ENCODE peak calls at places on chromosomes 13 and 19, in five cellular contexts. J is HS-5; M is cardiac fibroblast; C is endothelial cell; B is stimulated activated CD8-positive, alpha-beta memory T cell treated with anti-CD3 and anti-CD28 coated beads, Interleukin-4, amount 100 ng/mL, for 1 hour. W is an unnamed sample.

GRCh38 chr13:101875717-101876393 is 423.4 kb downstream of the ITGBL1 start:
- DNase-seq in J (peak), M (peak), C (no peak), B (no peak), W (no peak)

GRCh38 chr19:43700368-43701015 is 15.4 kb upstream of the IRGC start:
- DNase-seq in J (peak), M (peak), C (no peak), B (no peak), W (no peak)

GRCh38 chr13:76937416-76937815 is 10.9 kb upstream of the ACOD1 start:
- DNase-seq in J (peak), M (peak), C (no peak), B (no peak), W (no peak)

GRCh38 chr13:108919036-108919907 is 289.9 kb downstream of the MYO16 start:
- DNase-seq in J (no peak), M (no peak), C (no peak), B (no peak), W (no peak)

GRCh38 chr19:41871573-41872383 is 5.3 kb upstream of the CD79A start:
- DNase-seq in J (no peak), M (peak), C (no peak), B (no peak), W (no peak)

GRCh38 chr13:19864339-19865309 is 1.2 kb upstream of the ZMYM5 start:
- DNase-seq in J (no peak), M (peak), C (peak), B (peak), W (no peak)

GRCh38 chr19:33302175-33302973 is at the start of gene CEBPA:
- DNase-seq in J (peak), M (peak), C (peak), B (peak), W (no peak)

GRCh38 chr19:9741476-9742171 is 26.9 kb downstream of the ZNF846 start:
- DNase-seq in J (no peak), M (no peak), C (no peak), B (no peak), W (no peak)

GRCh38 chr19:17942582-17943283 is 9.9 kb downstream of the CCDC124 start:
- DNase-seq in J (no peak), M (no peak), C (no peak), B (no peak), W (no peak)

GRCh38 chr19:28468701-28469459 is 744.1 kb downstream of the UQCRFS1 start:
- DNase-seq in J (no peak), M (peak), C (no peak), B (no peak), W (no peak)

GRCh38 chr13:105346141-105346766 is 1189.2 kb downstream of the EFNB2 start:
- DNase-seq in J (peak), M (peak), C (no peak), B (no peak), W (no peak)

GRCh38 chr19:45450042-45450380 is 17.8 kb upstream of the FOSB start:
- DNase-seq in J (no peak), M (no peak), C (no peak), B (no peak), W (no peak)

GRCh38 chr13:44447783-44448182 is 74.2 kb downstream of the SERP2 start:
- DNase-seq in J (no peak), M (no peak), C (no peak), B (no peak), W (no peak)

GRCh38 chr19:1855040-1855827 is 7.0 kb upstream of the REXO1 start:
- DNase-seq in J (no peak), M (peak), C (peak), B (peak), W (no peak)

GRCh38 chr13:66534561-66534960 is 695.6 kb downstream of the PCDH9 start:
- DNase-seq in J (no peak), M (no peak), C (no peak), B (no peak), W (no peak)

GRCh38 chr19:41324921-41325639 is 15.1 kb downstream of the CCDC97 start:
- DNase-seq in J (no peak), M (peak), C (peak), B (no peak), W (no peak)

GRCh38 chr13:90416519-90416918 is 931.0 kb upstream of the MIR17HG start:
- DNase-seq in J (peak), M (peak), C (no peak), B (no peak), W (no peak)

GRCh38 chr19:7746903-7747884 is at the start of gene CD209:
- DNase-seq in J (no peak), M (no peak), C (no peak), B (no peak), W (no peak)

GRCh38 chr19:50416815-50417137 is 2.0 kb upstream of the SPIB start:
- DNase-seq in J (no peak), M (no peak), C (no peak), B (no peak), W (no peak)

W was measured in cerebellar nuclear complex.